ENCODE peak calls at places on chromosomes 6 and 20, in four cellular contexts. M, N, Y and U are unnamed samples.

GRCh38 chr6:109894181-109894580 is 83.9 kb upstream of the GPR6 start:
- DNase-seq in M (no peak), Y (no peak), N (peak; percentile 36), U (peak; percentile 20)

GRCh38 chr6:66526061-66526460 is 819.0 kb upstream of the EYS start:
- DNase-seq in N (no peak), M (no peak), Y (no peak), U (no peak)

GRCh38 chr20:39269031-39269461 is 306.9 kb downstream of the DHX35 start:
- DNase-seq in Y (peak; percentile 3), M (peak; percentile 57), N (peak; percentile 43), U (peak; percentile 64)

GRCh38 chr6:160174681-160175080 is 53.1 kb downstream of the SLC22A1 start:
- DNase-seq in N (no peak), M (no peak), Y (no peak), U (peak; percentile 72)

GRCh38 chr6:166910601-166911000 is 45.7 kb downstream of the RNASET2 start:
- DNase-seq in Y (peak; percentile 47), N (no peak), M (no peak), U (no peak)

GRCh38 chr6:163613668-163614067 is 199.2 kb downstream of the QKI start:
- DNase-seq in M (no peak), N (no peak), Y (no peak), U (no peak)

GRCh38 chr6:10557886-10558285 is 36.7 kb downstream of the GCNT2 start:
- DNase-seq in Y (no peak), M (no peak), N (no peak), U (no peak)

GRCh38 chr6:97049254-97050004 is 124.9 kb downstream of the KLHL32 start:
- DNase-seq in Y (no peak), N (no peak), M (no peak), U (peak; percentile 21)

GRCh38 chr6:101413773-101414172 is 20.3 kb downstream of the GRIK2 start:
- DNase-seq in Y (no peak), N (no peak), M (no peak), U (no peak)

GRCh38 chr6:16130932-16131387 is 2.1 kb downstream of the MYLIP start:
- DNase-seq in N (peak; percentile 70), Y (peak; percentile 83), M (peak; percentile 14), U (peak; percentile 94)

GRCh38 chr6:159169193-159169555 is at the start of gene FNDC1:
- DNase-seq in Y (no peak), N (peak; percentile 57), M (peak; percentile 66), U (peak; percentile 51)

GRCh38 chr6:24313477-24314141 is 44.2 kb downstream of the DCDC2 start:
- DNase-seq in M (no peak), N (peak; percentile 95), Y (peak; percentile 60), U (peak; percentile 68)

GRCh38 chr6:144931172-144932035 is 646.3 kb downstream of the UTRN start:
- DNase-seq in N (peak; percentile 54), Y (peak; percentile 36), M (no peak), U (peak; percentile 45)

GRCh38 chr6:164337925-164338381 is 923.4 kb downstream of the QKI start:
- DNase-seq in Y (no peak), N (no peak), M (no peak), U (no peak)

GRCh38 chr20:59779656-59780380 is 153.6 kb downstream of the SYCP2 start:
- DNase-seq in Y (no peak), M (no peak), N (no peak), U (no peak)

GRCh38 chr20:8082999-8083398 is 49.1 kb upstream of the PLCB1 start:
- DNase-seq in M (no peak), N (no peak), Y (peak; percentile 64), U (no peak)

GRCh38 chr6:149446791-149447376 is 37.9 kb downstream of the ZC3H12D start:
- DNase-seq in Y (no peak), N (no peak), M (no peak), U (peak; percentile 34)

GRCh38 chr6:120869397-120869796 is 464.9 kb downstream of the TBC1D32 start:
- DNase-seq in M (peak; percentile 18), N (peak; percentile 24), Y (no peak), U (peak; percentile 34)

GRCh38 chr6:2596222-2596621 is 154.5 kb downstream of the MYLK4 start:
- DNase-seq in M (no peak), Y (no peak), N (no peak), U (peak; percentile 63)

GRCh38 chr20:58890454-58891075 is 38.0 kb downstream of the GNAS start:
- DNase-seq in N (peak; percentile 79), Y (peak; percentile 77), M (no peak), U (peak; percentile 92)

GRCh38 chr20:49230575-49231211 is 11.5 kb downstream of the DDX27 start:
- DNase-seq in M (no peak), N (peak; percentile 90), Y (peak; percentile 16), U (peak; percentile 87)

GRCh38 chr6:79425589-79426311 is 111.5 kb downstream of the LCA5 start:
- DNase-seq in Y (no peak), M (no peak), N (no peak), U (no peak)

GRCh38 chr6:132247381-132248159 is 153.7 kb downstream of the MOXD1 start:
- DNase-seq in M (no peak), Y (peak; percentile 78), N (no peak), U (no peak)

GRCh38 chr20:20630551-20630950 is 81.9 kb downstream of the RALGAPA2 start:
- DNase-seq in N (peak; percentile 79), M (no peak), Y (no peak), U (no peak)

GRCh38 chr6:42462474-42462972 is 10.8 kb upstream of the TRERF1 start:
- DNase-seq in N (no peak), Y (no peak), M (no peak), U (no peak)

GRCh38 chr20:58145506-58146080 is 82.9 kb downstream of the ANKRD60 start:
- DNase-seq in Y (no peak), N (no peak), M (no peak), U (peak; percentile 34)

GRCh38 chr6:138341176-138341575 is 36.5 kb upstream of the SMIM28 start:
- DNase-seq in N (peak; percentile 73), M (no peak), Y (no peak), U (no peak)

GRCh38 chr20:32247957-32248497 is 29.4 kb upstream of the KIF3B start:
- DNase-seq in M (no peak), Y (no peak), N (peak; percentile 87), U (no peak)

GRCh38 chr20:10508468-10509251 is 73.6 kb downstream of the SLX4IP start:
- DNase-seq in N (no peak), M (no peak), Y (peak; percentile 70), U (peak; percentile 71)

GRCh38 chr20:36836591-36837329 is 39.2 kb upstream of the TLDC2 start:
- DNase-seq in N (peak; percentile 98), M (no peak), Y (peak; percentile 57), U (peak; percentile 94)

GRCh38 chr6:15474196-15474595 is 188.6 kb downstream of the DTNBP1 start:
- DNase-seq in Y (peak; percentile 70), N (peak; percentile 93), M (no peak), U (no peak)

GRCh38 chr6:116931456-116931855 is 54.4 kb downstream of the RFX6 start:
- DNase-seq in Y (no peak), M (no peak), N (no peak), U (no peak)

GRCh38 chr20:5168582-5169396 is 42.0 kb downstream of the CDS2 start:
- DNase-seq in M (no peak), Y (peak; percentile 38), N (no peak), U (peak; percentile 65)

GRCh38 chr6:14711056-14711703 is 534.7 kb upstream of the JARID2 start:
- DNase-seq in Y (peak; percentile 98), M (no peak), N (peak; percentile 86), U (peak; percentile 69)

GRCh38 chr6:140071601-140072062 is 697.2 kb upstream of the CITED2 start:
- DNase-seq in M (no peak), Y (peak; percentile 79), N (no peak), U (no peak)

GRCh38 chr6:30073489-30074240 is 1.9 kb downstream of the RNF39 start:
- DNase-seq in N (no peak), M (no peak), Y (no peak), U (no peak)

GRCh38 chr6:111850288-111850937 is 22.8 kb downstream of the FYN start:
- DNase-seq in Y (no peak), M (no peak), N (no peak), U (no peak)

GRCh38 chr20:2109425-2110210 is 8.0 kb downstream of the STK35 start:
- DNase-seq in Y (no peak), M (no peak), N (no peak), U (no peak)

GRCh38 chr6:125169058-125169457 is 15.5 kb downstream of the TPD52L1 start:
- DNase-seq in Y (peak; percentile 50), N (no peak), M (no peak), U (no peak)

GRCh38 chr6:125163811-125164210 is 10.2 kb downstream of the TPD52L1 start:
- DNase-seq in N (no peak), M (no peak), Y (no peak), U (no peak)

GRCh38 chr6:125165256-125165655 is 11.7 kb downstream of the TPD52L1 start:
- DNase-seq in N (no peak), Y (peak; percentile 40), M (no peak), U (no peak)

GRCh38 chr6:125166711-125167110 is 13.1 kb downstream of the TPD52L1 start:
- DNase-seq in Y (no peak), M (no peak), N (peak; percentile 10), U (no peak)

DNA sequence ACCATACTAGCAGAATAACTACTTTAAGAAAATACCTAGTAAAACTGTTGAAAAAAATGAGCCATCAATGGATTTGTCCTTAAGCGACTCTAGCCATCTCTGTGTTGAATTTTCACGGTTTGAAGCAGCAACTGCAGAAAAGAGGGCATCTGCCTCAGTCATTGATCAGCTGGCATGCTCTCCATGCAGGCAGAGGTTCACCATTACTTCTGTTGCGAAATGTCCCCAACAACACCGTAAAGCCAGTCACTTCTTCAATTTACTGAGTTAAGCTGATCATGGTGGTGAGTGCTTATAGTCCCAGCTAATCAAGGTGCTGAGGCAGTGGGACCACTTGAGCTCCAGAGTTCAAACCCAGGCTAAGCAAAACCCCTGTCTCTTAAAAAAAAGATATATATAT is 11.1 kb downstream of the TPD52L1 start:
- DNase-seq in Y (no peak), N (no peak), M (no peak), U (no peak)
- H3K23ac ChIP-seq in Y (no peak overlapping the region), N (no peak overlapping the region), M (no peak overlapping the region), U (no peak overlapping the region)

GRCh38 chr20:40767530-40767924 is 78.5 kb upstream of the MAFB start:
- DNase-seq in Y (no peak), N (no peak), M (no peak), U (no peak)

GRCh38 chr20:40766081-40766480 is 77.0 kb upstream of the MAFB start:
- DNase-seq in M (no peak), N (no peak), Y (no peak), U (no peak)

GRCh38 chr20:40769677-40770285 is 80.7 kb upstream of the MAFB start:
- DNase-seq in M (no peak), Y (no peak), N (peak; percentile 3), U (no peak)

GRCh38 chr20:40768105-40768504 is 79.1 kb upstream of the MAFB start:
- DNase-seq in M (no peak), Y (no peak), N (no peak), U (no peak)

GRCh38 chr20:40766790-40767529 is 77.9 kb upstream of the MAFB start:
- DNase-seq in Y (no peak), M (no peak), N (no peak), U (no peak)
- H3K4me3 ChIP-seq in Y (no peak overlapping the region), M (no peak overlapping the region), N (no peak overlapping the region), U (no peak overlapping the region)

GRCh38 chr6:133512410-133513016 is 271.4 kb downstream of the EYA4 start:
- DNase-seq in M (peak; percentile 64), N (peak; percentile 69), Y (peak; percentile 67), U (peak; percentile 61)
- H3K4ac ChIP-seq in M (no peak overlapping the region), N (no peak overlapping the region), Y (no peak overlapping the region), U (no peak overlapping the region)

GRCh38 chr20:62177307-62177706 is 5.5 kb upstream of the MTG2 start:
- DNase-seq in Y (no peak), N (no peak), M (no peak), U (no peak)
- H3K23ac ChIP-seq in Y (no peak overlapping the region), N (no peak overlapping the region), M (no peak overlapping the region), U (no peak overlapping the region)